ENCODE peak calls at places on chromosomes 1 and 21, in five cellular contexts. One of them, this sample, is unnamed.

GRCh38 chr1:116164056-116164889 is 53.1 kb downstream of the MAB21L3 start:
- DNase-seq in ascending aorta: no peak
- DNase-seq in prostate gland: no peak
- DNase-seq in hepatocyte: no peak
- DNase-seq in HCT116: no peak
- DNase-seq in this sample: no peak

GRCh38 chr1:16621300-16621658 is 7.9 kb upstream of the NBPF1 start:
- DNase-seq in prostate gland: no peak
- DNase-seq in ascending aorta: no peak
- DNase-seq in HCT116: no peak
- DNase-seq in hepatocyte: no peak
- DNase-seq in this sample: no peak

GRCh38 chr1:181179980-181180964 is 91.8 kb downstream of the IER5 start:
- DNase-seq in ascending aorta: no peak
- DNase-seq in HCT116: no peak
- DNase-seq in prostate gland: no peak
- DNase-seq in hepatocyte: peak
- DNase-seq in this sample: peak

GRCh38 chr1:27618341-27619067 is 14.6 kb upstream of the AHDC1 start:
- DNase-seq in ascending aorta: no peak
- DNase-seq in HCT116: no peak
- DNase-seq in hepatocyte: no peak
- DNase-seq in prostate gland: no peak
- DNase-seq in this sample: no peak

GRCh38 chr21:31604591-31605190 is 54.8 kb upstream of the SOD1 start:
- DNase-seq in prostate gland: peak
- DNase-seq in HCT116: peak
- DNase-seq in hepatocyte: peak
- DNase-seq in ascending aorta: no peak
- DNase-seq in this sample: no peak

GRCh38 chr1:22018583-22019559 is 17.4 kb downstream of the CELA3A start:
- DNase-seq in prostate gland: no peak
- DNase-seq in HCT116: no peak
- DNase-seq in hepatocyte: no peak
- DNase-seq in ascending aorta: no peak
- DNase-seq in this sample: no peak

GRCh38 chr1:171699526-171699925 is 42.3 kb downstream of the VAMP4 start:
- DNase-seq in HCT116: no peak
- DNase-seq in hepatocyte: no peak
- DNase-seq in prostate gland: no peak
- DNase-seq in ascending aorta: no peak
- DNase-seq in this sample: no peak

GRCh38 chr1:31617917-31618746 is 643 bp downstream of the HCRTR1 start:
- DNase-seq in HCT116: no peak
- DNase-seq in hepatocyte: peak
- DNase-seq in prostate gland: no peak
- DNase-seq in ascending aorta: no peak
- DNase-seq in this sample: peak

GRCh38 chr21:15788847-15789548 is 59.2 kb downstream of the USP25 start:
- DNase-seq in HCT116: no peak
- DNase-seq in hepatocyte: no peak
- DNase-seq in prostate gland: no peak
- DNase-seq in ascending aorta: no peak
- DNase-seq in this sample: no peak

GRCh38 chr1:111213412-111213811 is 13.0 kb upstream of the DENND2D start:
- DNase-seq in prostate gland: no peak
- DNase-seq in hepatocyte: no peak
- DNase-seq in ascending aorta: no peak
- DNase-seq in HCT116: no peak
- DNase-seq in this sample: no peak

GRCh38 chr1:15741183-15741850 is 982 bp upstream of the TMEM82 start:
- DNase-seq in HCT116: peak
- DNase-seq in prostate gland: peak
- DNase-seq in ascending aorta: no peak
- DNase-seq in hepatocyte: peak
- DNase-seq in this sample: no peak

GRCh38 chr21:33332143-33332542 is 7.4 kb downstream of the IFNAR1 start:
- DNase-seq in hepatocyte: no peak
- DNase-seq in prostate gland: no peak
- DNase-seq in ascending aorta: no peak
- DNase-seq in HCT116: no peak
- DNase-seq in this sample: no peak

GRCh38 chr1:185813401-185813979 is 79.3 kb downstream of the HMCN1 start:
- DNase-seq in hepatocyte: peak
- DNase-seq in HCT116: peak
- DNase-seq in prostate gland: no peak
- DNase-seq in ascending aorta: no peak
- DNase-seq in this sample: no peak

GRCh38 chr1:230516890-230517289 is 90.8 kb upstream of the PGBD5 start:
- DNase-seq in ascending aorta: no peak
- DNase-seq in prostate gland: no peak
- DNase-seq in hepatocyte: no peak
- DNase-seq in HCT116: no peak
- DNase-seq in this sample: no peak

GRCh38 chr1:152112101-152112884 is 3.0 kb downstream of the TCHH start:
- DNase-seq in hepatocyte: no peak
- DNase-seq in ascending aorta: no peak
- DNase-seq in prostate gland: no peak
- DNase-seq in HCT116: no peak
- DNase-seq in this sample: no peak

GRCh38 chr1:200429221-200429751 is 19.4 kb upstream of the ZNF281 start:
- DNase-seq in prostate gland: no peak
- DNase-seq in HCT116: no peak
- DNase-seq in ascending aorta: no peak
- DNase-seq in hepatocyte: no peak
- DNase-seq in this sample: no peak

GRCh38 chr1:232884262-232884661 is 66.1 kb upstream of the NTPCR start:
- DNase-seq in prostate gland: no peak
- DNase-seq in hepatocyte: no peak
- DNase-seq in HCT116: no peak
- DNase-seq in ascending aorta: no peak
- DNase-seq in this sample: no peak

GRCh38 chr1:156936191-156936590 is 15.8 kb downstream of the LRRC71 start:
- DNase-seq in hepatocyte: no peak
- DNase-seq in prostate gland: no peak
- DNase-seq in HCT116: no peak
- DNase-seq in ascending aorta: no peak
- DNase-seq in this sample: no peak

GRCh38 chr1:204728456-204728855 is 42.9 kb upstream of the LRRN2 start:
- DNase-seq in prostate gland: no peak
- DNase-seq in HCT116: no peak
- DNase-seq in ascending aorta: no peak
- DNase-seq in hepatocyte: no peak
- DNase-seq in this sample: no peak

GRCh38 chr1:117616356-117616755 is 10.5 kb downstream of the TENT5C start:
- DNase-seq in prostate gland: no peak
- DNase-seq in hepatocyte: no peak
- DNase-seq in HCT116: no peak
- DNase-seq in ascending aorta: no peak
- DNase-seq in this sample: no peak

GRCh38 chr21:36692844-36693143 is 6.1 kb upstream of the SIM2 start:
- DNase-seq in hepatocyte: no peak
- DNase-seq in HCT116: no peak
- DNase-seq in prostate gland: no peak
- DNase-seq in ascending aorta: no peak
- DNase-seq in this sample: no peak
- H3K4me3 ChIP-seq in hepatocyte: no peak
- H3K4me3 ChIP-seq in HCT116: no peak
- H3K4me3 ChIP-seq in prostate gland: no peak
- H3K4me3 ChIP-seq in ascending aorta: no peak
- H3K4me3 ChIP-seq in this sample: no peak

DNA sequence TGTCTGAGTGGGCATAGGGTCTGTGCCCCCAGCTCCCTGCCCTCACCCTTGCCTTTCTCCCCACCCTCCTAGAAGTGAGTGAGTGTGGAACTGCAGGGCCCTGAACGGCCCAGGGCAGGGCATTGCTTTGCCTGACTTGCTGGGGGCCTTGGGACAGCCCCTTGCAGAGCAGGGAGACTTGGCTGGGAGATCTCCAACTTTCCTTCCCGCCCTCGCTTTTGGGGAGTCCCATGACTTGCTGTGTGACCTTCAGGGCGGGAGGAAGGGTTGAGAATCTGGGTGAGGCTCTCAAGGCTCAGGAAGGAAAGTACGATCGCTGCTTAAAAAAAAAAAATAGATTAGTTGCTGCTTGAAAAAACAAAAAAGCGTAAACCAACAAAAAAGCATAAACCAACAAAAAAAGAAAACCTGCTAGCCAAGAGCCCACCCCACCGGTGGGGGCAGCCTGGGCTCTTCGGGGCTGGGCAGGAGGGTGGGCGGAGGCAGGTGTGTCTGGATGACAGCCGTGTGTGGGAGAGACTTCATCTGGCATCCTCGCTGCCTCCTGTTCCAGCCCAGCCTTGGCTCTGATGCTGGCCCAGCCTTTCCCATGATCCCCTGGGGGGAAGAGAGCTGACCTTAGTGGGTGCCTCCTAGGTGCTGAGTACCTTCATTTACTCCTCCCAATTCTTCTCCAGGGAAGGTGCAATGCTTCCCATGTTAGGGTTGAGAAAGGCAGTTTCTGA is 6.5 kb downstream of the NBL1 start:
- DNase-seq in HCT116: no peak
- DNase-seq in ascending aorta: no peak
- DNase-seq in prostate gland: peak
- DNase-seq in hepatocyte: no peak
- DNase-seq in this sample: no peak
- H3K4me3 ChIP-seq in HCT116: no peak
- H3K4me3 ChIP-seq in ascending aorta: no peak
- H3K4me3 ChIP-seq in prostate gland: no peak
- H3K4me3 ChIP-seq in hepatocyte: no peak
- H3K4me3 ChIP-seq in this sample: peak

GRCh38 chr1:209805341-209805781 is 581 bp downstream of the IRF6 start:
- DNase-seq in prostate gland: no peak
- DNase-seq in ascending aorta: no peak
- DNase-seq in hepatocyte: peak
- DNase-seq in HCT116: no peak
- DNase-seq in this sample: no peak
- H3K4me3 ChIP-seq in prostate gland: peak
- H3K4me3 ChIP-seq in ascending aorta: peak
- H3K4me3 ChIP-seq in hepatocyte: peak
- H3K4me3 ChIP-seq in HCT116: peak
- H3K4me3 ChIP-seq in this sample: peak

DNA sequence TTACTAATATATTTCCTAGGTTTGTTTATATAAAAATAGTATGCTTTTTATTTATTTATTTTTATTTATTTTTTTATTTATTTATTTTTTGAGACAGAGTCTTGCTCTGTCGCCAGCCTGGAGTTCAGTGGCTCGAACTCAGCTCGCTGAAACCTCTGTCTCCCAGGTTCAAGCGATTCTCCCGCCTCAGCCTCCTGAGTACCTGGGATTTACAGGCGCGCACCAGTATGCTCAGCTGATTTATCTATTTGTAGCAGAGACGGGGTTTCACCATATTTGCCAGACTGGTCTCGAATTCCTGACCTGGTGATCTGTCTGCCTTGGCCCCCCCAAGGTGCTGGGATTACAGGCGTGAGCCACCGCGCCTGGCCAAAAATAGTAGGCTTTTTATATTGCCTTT is 33.2 kb downstream of the BRINP3 start:
- DNase-seq in ascending aorta: no peak
- DNase-seq in prostate gland: no peak
- DNase-seq in hepatocyte: no peak
- DNase-seq in HCT116: no peak
- DNase-seq in this sample: no peak
- H3K4me3 ChIP-seq in ascending aorta: no peak
- H3K4me3 ChIP-seq in prostate gland: no peak
- H3K4me3 ChIP-seq in hepatocyte: no peak
- H3K4me3 ChIP-seq in HCT116: no peak
- H3K4me3 ChIP-seq in this sample: no peak

GRCh38 chr1:167121375-167122120 is 27.7 kb downstream of the STYXL2 start:
- DNase-seq in hepatocyte: peak
- DNase-seq in prostate gland: no peak
- DNase-seq in HCT116: peak
- DNase-seq in ascending aorta: no peak
- DNase-seq in this sample: no peak
- H3K4me3 ChIP-seq in hepatocyte: peak
- H3K4me3 ChIP-seq in prostate gland: peak
- H3K4me3 ChIP-seq in HCT116: peak
- H3K4me3 ChIP-seq in ascending aorta: peak
- H3K4me3 ChIP-seq in this sample: peak

GRCh38 chr1:108691128-108691885 is 803 bp upstream of the PRPF38B start:
- DNase-seq in ascending aorta: no peak
- DNase-seq in hepatocyte: no peak
- DNase-seq in prostate gland: peak
- DNase-seq in HCT116: no peak
- DNase-seq in this sample: no peak

GRCh38 chr1:108692724-108693655 is 880 bp downstream of the PRPF38B start:
- DNase-seq in ascending aorta: peak
- DNase-seq in HCT116: peak
- DNase-seq in hepatocyte: peak
- DNase-seq in prostate gland: peak
- DNase-seq in this sample: no peak

GRCh38 chr1:108691886-108692723 is at the start of gene PRPF38B:
- DNase-seq in ascending aorta: peak
- DNase-seq in hepatocyte: peak
- DNase-seq in HCT116: peak
- DNase-seq in prostate gland: peak
- DNase-seq in this sample: peak

GRCh38 chr1:108699375-108700332 is 7.5 kb downstream of the PRPF38B start:
- DNase-seq in prostate gland: no peak
- DNase-seq in hepatocyte: no peak
- DNase-seq in HCT116: no peak
- DNase-seq in ascending aorta: no peak
- DNase-seq in this sample: no peak

GRCh38 chr1:108695515-108695914 is 3.4 kb downstream of the PRPF38B start:
- DNase-seq in HCT116: no peak
- DNase-seq in hepatocyte: no peak
- DNase-seq in ascending aorta: no peak
- DNase-seq in prostate gland: no peak
- DNase-seq in this sample: no peak
- H3K4me3 ChIP-seq in HCT116: no peak
- H3K4me3 ChIP-seq in hepatocyte: no peak
- H3K4me3 ChIP-seq in ascending aorta: no peak
- H3K4me3 ChIP-seq in prostate gland: no peak
- H3K4me3 ChIP-seq in this sample: peak

GRCh38 chr1:226069818-226070489 is 7.4 kb downstream of the H3-3A start:
- DNase-seq in ascending aorta: no peak
- DNase-seq in hepatocyte: no peak
- DNase-seq in prostate gland: no peak
- DNase-seq in HCT116: no peak
- DNase-seq in this sample: no peak

GRCh38 chr1:226064816-226065248 is 2.3 kb downstream of the H3-3A start:
- DNase-seq in HCT116: no peak
- DNase-seq in prostate gland: peak
- DNase-seq in hepatocyte: peak
- DNase-seq in ascending aorta: no peak
- DNase-seq in this sample: no peak

GRCh38 chr1:226063362-226064167 is 1.0 kb downstream of the H3-3A start:
- DNase-seq in hepatocyte: peak
- DNase-seq in ascending aorta: no peak
- DNase-seq in HCT116: no peak
- DNase-seq in prostate gland: peak
- DNase-seq in this sample: peak

GRCh38 chr1:226064168-226064815 is 1.8 kb downstream of the H3-3A start:
- DNase-seq in ascending aorta: no peak
- DNase-seq in HCT116: no peak
- DNase-seq in hepatocyte: no peak
- DNase-seq in prostate gland: no peak
- DNase-seq in this sample: no peak

GRCh38 chr1:226066415-226067077 is 4.0 kb downstream of the H3-3A start:
- DNase-seq in hepatocyte: no peak
- DNase-seq in prostate gland: no peak
- DNase-seq in HCT116: no peak
- DNase-seq in ascending aorta: no peak
- DNase-seq in this sample: no peak
- H3K4me3 ChIP-seq in hepatocyte: no peak
- H3K4me3 ChIP-seq in prostate gland: no peak
- H3K4me3 ChIP-seq in HCT116: no peak
- H3K4me3 ChIP-seq in ascending aorta: no peak
- H3K4me3 ChIP-seq in this sample: no peak

GRCh38 chr1:170670751-170671628 is 7.1 kb downstream of the PRRX1 start:
- DNase-seq in ascending aorta: no peak
- DNase-seq in HCT116: no peak
- DNase-seq in prostate gland: no peak
- DNase-seq in hepatocyte: peak
- DNase-seq in this sample: no peak
- H3K4me3 ChIP-seq in ascending aorta: no peak
- H3K4me3 ChIP-seq in HCT116: no peak
- H3K4me3 ChIP-seq in prostate gland: no peak
- H3K4me3 ChIP-seq in hepatocyte: peak
- H3K4me3 ChIP-seq in this sample: peak